ENCODE peak calls at places on chromosomes 5 and 9, in six cellular contexts. Y is Right ventricle myocardium superior, L is fibroblast of lung, Q is cardiac fibroblast, P is lung, Z is T-cell. R is an unnamed sample.
A peak's percentile ranks its signal among the peaks of the same experiment; 100 is the strongest.

GRCh38 chr5:17190242-17190778 is 27.1 kb upstream of the BASP1 start:
- DNase-seq in Y (no peak), Q (peak; percentile 90), Z (no peak), L (peak; percentile 91), P (no peak), R (no peak)

GRCh38 chr5:134451618-134452505 is 40.2 kb upstream of the CDKN2AIPNL start:
- DNase-seq in Q (peak; percentile 79), L (peak; percentile 77), P (no peak), Z (no peak), Y (peak; percentile 47), R (peak; percentile 47)

GRCh38 chr9:137222190-137223077 is at the start of gene RNF208:
- DNase-seq in Z (no peak), Q (no peak), Y (no peak), L (no peak), P (no peak), R (no peak)

GRCh38 chr5:41708604-41708940 is 161.7 kb downstream of the OXCT1 start:
- DNase-seq in Z (no peak), Y (no peak), L (no peak), P (no peak), Q (no peak), R (no peak)

GRCh38 chr9:23723672-23724071 is 102.4 kb downstream of the ELAVL2 start:
- DNase-seq in Q (no peak), P (no peak), Z (no peak), L (no peak), Y (no peak), R (no peak)

GRCh38 chr5:61675015-61675692 is 343.1 kb downstream of the ZSWIM6 start:
- DNase-seq in L (no peak), P (no peak), Z (no peak), Q (no peak), Y (no peak), R (no peak)

GRCh38 chr9:7097040-7097715 is 339.4 kb downstream of the KDM4C start:
- DNase-seq in Z (no peak), L (no peak), P (no peak), Q (no peak), Y (no peak), R (no peak)

GRCh38 chr9:38682713-38683112 is 37.2 kb downstream of the FAM240B start:
- DNase-seq in Y (no peak), Q (peak; percentile 96), Z (no peak), L (peak; percentile 73), P (no peak), R (no peak)

GRCh38 chr9:123807241-123807640 is 122.7 kb downstream of the DENND1A start:
- DNase-seq in Q (peak; percentile 39), Z (no peak), Y (no peak), L (no peak), P (no peak), R (no peak)

GRCh38 chr9:77843088-77843985 is 188.3 kb downstream of the GNAQ start:
- DNase-seq in Q (no peak), Z (no peak), Y (no peak), L (no peak), P (no peak), R (no peak)

GRCh38 chr5:15354011-15354410 is 146.0 kb upstream of the FBXL7 start:
- DNase-seq in Z (no peak), P (no peak), L (no peak), Q (no peak), Y (no peak), R (no peak)

GRCh38 chr9:116671605-116672004 is 15.5 kb upstream of the TRIM32 start:
- DNase-seq in L (no peak), P (no peak), Q (no peak), Y (no peak), Z (no peak), R (no peak)

GRCh38 chr9:82606761-82607382 is 456.1 kb downstream of the RASEF start:
- DNase-seq in Y (no peak), P (peak; percentile 53), Z (no peak), L (peak; percentile 85), Q (peak; percentile 83), R (peak; percentile 39)

GRCh38 chr9:115198018-115198417 is 80.1 kb upstream of the TNC start:
- DNase-seq in Z (no peak), P (peak; percentile 38), Y (peak; percentile 50), L (peak; percentile 60), Q (peak; percentile 51), R (no peak)

GRCh38 chr5:31563216-31563615 is 31.1 kb downstream of the C5orf22 start:
- DNase-seq in L (no peak), Y (no peak), P (no peak), Q (no peak), Z (no peak), R (no peak)

GRCh38 chr5:72633649-72634048 is 126.4 kb upstream of the ZNF366 start:
- DNase-seq in P (no peak), Z (no peak), Q (peak; percentile 38), Y (no peak), L (peak; percentile 82), R (no peak)

GRCh38 chr5:148290271-148291195 is 21.7 kb upstream of the SPINK7 start:
- DNase-seq in Y (no peak), P (no peak), Q (peak; percentile 29), L (peak; percentile 47), Z (no peak), R (no peak)

GRCh38 chr5:135429886-135430437 is 17.2 kb downstream of the DCANP1 start:
- DNase-seq in Z (no peak), Y (no peak), L (no peak), Q (no peak), P (no peak), R (no peak)

GRCh38 chr5:93279292-93279974 is 301.6 kb downstream of the NR2F1-AS1 start:
- DNase-seq in Q (no peak), Y (no peak), Z (no peak), P (no peak), L (no peak), R (no peak)

GRCh38 chr5:61669531-61669930 is 337.5 kb downstream of the ZSWIM6 start:
- DNase-seq in Y (no peak), Q (no peak), L (no peak), P (no peak), Z (no peak), R (no peak)

GRCh38 chr5:172715931-172716682 is 54.9 kb downstream of the DUSP1 start:
- DNase-seq in L (no peak), Y (no peak), Z (no peak), Q (no peak), P (no peak), R (no peak)

GRCh38 chr5:76547242-76547890 is 75.8 kb downstream of the F2RL2 start:
- DNase-seq in L (peak; percentile 3), P (no peak), Q (no peak), Z (peak; percentile 17), Y (no peak), R (no peak)

GRCh38 chr9:130837002-130837511 is 2.0 kb downstream of the ABL1 start:
- DNase-seq in Z (no peak), P (no peak), Y (no peak), Q (peak; percentile 66), L (peak; percentile 62), R (no peak)